ENCODE peak calls at places on chromosomes 3 and 15, in seven cellular contexts. Y, D, K, R, I, Q and N are unnamed samples. For H3K79me2, the result is how much of the 10 kb centered on the place peaks cover.

GRCh38 chr3:36790765-36791164 is 26.4 kb upstream of the DCLK3 start:
- DNase-seq in Y (no peak), D (no peak), K (no peak), R (no peak), I (no peak), Q (no peak), N (no peak)

GRCh38 chr3:129311054-129311902 is 32.6 kb downstream of the HMCES start:
- DNase-seq in Y (no peak), D (no peak), K (no peak), R (no peak), I (no peak), Q (no peak), N (no peak)

GRCh38 chr3:126914226-126914625 is 68.7 kb upstream of the PLXNA1 start:
- DNase-seq in Y (no peak), D (no peak), K (no peak), R (no peak), I (no peak), Q (no peak), N (no peak)

GRCh38 chr3:118817748-118818165 is 216.9 kb downstream of the IGSF11 start:
- DNase-seq in Y (peak), D (peak), K (peak), R (peak), I (peak), Q (peak), N (peak)

GRCh38 chr3:186532641-186533072 is 11.5 kb downstream of the CRYGS start:
- DNase-seq in Y (no peak), D (peak), K (no peak), R (no peak), I (no peak), Q (no peak), N (no peak)

GRCh38 chr3:123292321-123293310 is 90.9 kb downstream of the SEC22A start:
- DNase-seq in Y (no peak), D (no peak), K (no peak), R (no peak), I (no peak), Q (no peak), N (no peak)

GRCh38 chr15:73165435-73165834 is 113.2 kb downstream of the NEO1 start:
- DNase-seq in Y (no peak), D (no peak), K (no peak), R (no peak), I (no peak), Q (no peak), N (no peak)

GRCh38 chr3:71185733-71186455 is 397.6 kb downstream of the FOXP1 start:
- DNase-seq in Y (peak), D (no peak), K (no peak), R (peak), I (peak), Q (no peak), N (peak)

GRCh38 chr3:58659051-58659675 is 7.4 kb downstream of the FAM3D start:
- DNase-seq in Y (peak), D (peak), K (no peak), R (peak), I (peak), Q (peak), N (no peak)

GRCh38 chr3:11498174-11498573 is 145.5 kb downstream of the VGLL4 start:
- DNase-seq in Y (no peak), D (no peak), K (no peak), R (no peak), I (no peak), Q (no peak), N (no peak)

GRCh38 chr3:26652157-26652556 is 29.6 kb downstream of the LRRC3B start:
- DNase-seq in Y (no peak), D (no peak), K (no peak), R (no peak), I (no peak), Q (no peak), N (no peak)

GRCh38 chr15:53693729-53694533 is 65.5 kb downstream of the WDR72 start:
- DNase-seq in Y (peak), D (no peak), K (no peak), R (no peak), I (no peak), Q (no peak), N (peak)

GRCh38 chr15:101578443-101578894 is 73.7 kb downstream of the TM2D3 start:
- DNase-seq in Y (peak), D (peak), K (no peak), R (no peak), I (peak), Q (peak), N (no peak)

GRCh38 chr3:138845071-138845685 is 10.4 kb upstream of the PIK3CB start:
- DNase-seq in Y (no peak), D (no peak), K (no peak), R (peak), I (no peak), Q (no peak), N (no peak)

GRCh38 chr3:45031531-45031930 is 5.4 kb downstream of the CLEC3B start:
- DNase-seq in Y (no peak), D (no peak), K (no peak), R (no peak), I (no peak), Q (no peak), N (no peak)

GRCh38 chr3:197670361-197670760 is 66.3 kb downstream of the RUBCN start:
- DNase-seq in Y (no peak), D (no peak), K (no peak), R (no peak), I (no peak), Q (no peak), N (no peak)

GRCh38 chr15:31304736-31305365 is 21.8 kb upstream of the KLF13 start:
- DNase-seq in Y (no peak), D (peak), K (no peak), R (no peak), I (peak), Q (no peak), N (no peak)

GRCh38 chr3:50342818-50343633 is 2.4 kb upstream of the RASSF1 start:
- DNase-seq in Y (no peak), D (no peak), K (no peak), R (no peak), I (no peak), Q (no peak), N (no peak)
- H3K4me3 ChIP-seq in Y (no peak), D (no peak), K (no peak), R (no peak), I (no peak), Q (no peak), N (no peak)

GRCh38 chr15:89155656-89156055 is 65.7 kb downstream of the RLBP1 start:
- DNase-seq in Y (no peak), D (no peak), K (no peak), R (no peak), I (no peak), Q (no peak), N (no peak)
- H3K27ac ChIP-seq in Y (no peak), D (no peak), K (no peak), R (no peak), I (no peak), Q (no peak), N (no peak)

GRCh38 chr3:15822281-15822680 is 24.5 kb upstream of the ANKRD28 start:
- DNase-seq in Y (no peak), D (no peak), K (no peak), R (no peak), I (no peak), Q (no peak), N (no peak)
- H3K79me2 ChIP-seq in Y (half or more), D (half or more), K (half or more), R (under half), I (under half), Q (half or more), N (half or more)

GRCh38 chr3:178540184-178540583 is 3.9 kb downstream of the KCNMB2 start:
- DNase-seq in Y (no peak), D (no peak), K (no peak), R (no peak), I (no peak), Q (no peak), N (no peak)

GRCh38 chr3:178538065-178538464 is 1.8 kb downstream of the KCNMB2 start:
- DNase-seq in Y (no peak), D (no peak), K (no peak), R (no peak), I (no peak), Q (no peak), N (no peak)

GRCh38 chr3:178532414-178532813 is 3.8 kb upstream of the KCNMB2 start:
- DNase-seq in Y (no peak), D (no peak), K (no peak), R (peak), I (no peak), Q (no peak), N (peak)

GRCh38 chr3:178536271-178537079 is at the start of gene KCNMB2:
- DNase-seq in Y (no peak), D (no peak), K (no peak), R (peak), I (no peak), Q (no peak), N (no peak)

DNA sequence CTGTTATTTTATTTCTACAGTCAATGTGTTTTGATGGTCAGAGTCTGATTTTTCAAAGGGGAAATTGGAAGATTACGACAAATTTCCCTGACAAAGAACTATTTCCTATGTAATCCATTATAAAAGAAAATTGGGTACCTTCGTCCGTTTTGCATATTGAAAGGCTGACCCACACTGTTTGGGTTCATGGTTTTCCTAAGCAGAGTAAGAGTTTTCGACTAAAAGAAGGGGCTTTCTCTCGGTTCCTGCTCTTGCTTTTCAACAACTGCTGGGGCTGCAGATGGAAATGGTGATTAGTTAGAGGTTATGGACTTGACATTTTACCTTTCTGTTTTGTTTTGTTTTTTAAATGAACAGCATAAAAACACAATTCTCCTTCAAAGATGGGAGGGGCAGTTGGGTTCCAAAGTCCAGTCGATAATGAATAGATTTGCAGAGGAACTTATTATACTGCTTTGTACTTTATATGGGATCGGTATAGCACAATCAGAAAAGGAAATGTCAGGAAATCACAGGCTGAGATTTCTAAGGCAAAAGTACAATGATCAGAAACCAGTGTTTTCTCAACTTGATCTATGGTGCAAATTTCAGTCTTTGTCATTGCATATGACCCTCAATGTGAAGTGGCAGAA is 1.0 kb downstream of the KCNMB2 start:
- DNase-seq in Y (no peak), D (no peak), K (no peak), R (peak), I (no peak), Q (no peak), N (no peak)
- H3K4me3 ChIP-seq in Y (no peak), D (no peak), K (no peak), R (no peak), I (no peak), Q (no peak), N (peak)

GRCh38 chr15:60010467-60011257 is 6.6 kb downstream of the FOXB1 start:
- DNase-seq in Y (no peak), D (no peak), K (no peak), R (no peak), I (no peak), Q (no peak), N (no peak)
- H3K27ac ChIP-seq in Y (no peak), D (no peak), K (no peak), R (no peak), I (no peak), Q (no peak), N (no peak)

DNA sequence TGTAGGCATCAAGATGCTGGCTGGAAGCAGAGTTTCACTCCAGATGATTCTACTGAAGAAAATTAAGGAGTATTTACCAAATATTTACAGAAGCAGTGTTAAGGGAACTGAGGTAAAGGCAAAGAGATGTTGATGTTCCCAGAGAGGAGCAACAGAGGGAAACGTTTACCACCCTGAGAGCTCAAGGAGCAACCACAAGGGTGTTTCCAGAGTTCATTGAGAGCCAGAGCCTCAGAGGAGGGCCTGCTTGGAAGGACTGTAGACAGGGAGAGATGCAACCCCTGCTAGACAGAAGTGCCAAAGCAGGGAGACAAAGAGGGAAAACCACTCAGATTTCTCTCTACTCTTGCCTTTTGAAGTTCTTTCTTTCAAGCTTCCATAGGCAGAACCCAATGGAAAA is 474.5 kb downstream of the RBMS3 start:
- DNase-seq in Y (no peak), D (no peak), K (no peak), R (no peak), I (no peak), Q (no peak), N (no peak)
- H3K79me2 ChIP-seq in Y (under half), D (under half), K (under half), R (under half), I (under half), Q (under half), N (under half)

DNA sequence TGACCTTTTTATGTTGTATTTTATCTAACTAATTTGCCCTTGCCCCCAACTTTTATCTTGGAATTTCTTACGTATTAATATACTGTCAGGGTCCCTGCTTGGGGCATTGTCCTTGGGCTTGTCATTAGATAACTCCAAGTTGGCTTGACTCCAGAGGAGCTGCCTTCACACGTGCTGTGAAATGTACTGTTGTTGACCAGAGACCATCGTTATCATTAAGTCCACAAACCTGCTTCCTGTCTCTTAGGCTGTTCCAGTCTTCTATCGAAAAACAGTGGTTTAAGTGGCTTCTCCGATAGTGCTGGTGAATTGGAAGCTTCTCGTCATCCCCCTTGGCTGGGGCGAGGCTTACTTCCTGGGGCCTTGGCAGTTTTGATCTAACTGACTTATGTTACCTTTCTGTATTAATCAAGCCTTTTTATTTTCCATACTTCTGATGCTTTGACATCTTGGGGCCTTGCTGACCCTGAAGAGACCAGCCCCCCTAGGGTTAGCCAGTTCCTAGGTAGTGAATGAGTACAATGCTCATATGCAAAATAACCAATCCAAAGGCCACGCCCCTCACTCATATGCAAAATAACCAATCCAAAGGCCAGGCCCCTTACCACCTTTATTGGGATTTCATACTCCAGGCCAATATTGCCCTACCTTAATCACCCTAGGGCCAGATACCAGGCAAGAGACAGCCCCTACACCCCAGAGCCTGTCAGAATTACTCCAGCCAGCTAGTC is 164.5 kb downstream of the IGF1R start:
- DNase-seq in Y (no peak), D (no peak), K (no peak), R (peak), I (no peak), Q (no peak), N (no peak)
- H3K4me3 ChIP-seq in Y (no peak), D (no peak), K (no peak), R (no peak), I (no peak), Q (no peak), N (no peak)

GRCh38 chr3:183944790-183945189 is 60.1 kb upstream of the PARL start:
- DNase-seq in Y (no peak), D (no peak), K (no peak), R (no peak), I (no peak), Q (no peak), N (no peak)
- H3K27ac ChIP-seq in Y (no peak), D (no peak), K (no peak), R (no peak), I (no peak), Q (no peak), N (no peak)

DNA sequence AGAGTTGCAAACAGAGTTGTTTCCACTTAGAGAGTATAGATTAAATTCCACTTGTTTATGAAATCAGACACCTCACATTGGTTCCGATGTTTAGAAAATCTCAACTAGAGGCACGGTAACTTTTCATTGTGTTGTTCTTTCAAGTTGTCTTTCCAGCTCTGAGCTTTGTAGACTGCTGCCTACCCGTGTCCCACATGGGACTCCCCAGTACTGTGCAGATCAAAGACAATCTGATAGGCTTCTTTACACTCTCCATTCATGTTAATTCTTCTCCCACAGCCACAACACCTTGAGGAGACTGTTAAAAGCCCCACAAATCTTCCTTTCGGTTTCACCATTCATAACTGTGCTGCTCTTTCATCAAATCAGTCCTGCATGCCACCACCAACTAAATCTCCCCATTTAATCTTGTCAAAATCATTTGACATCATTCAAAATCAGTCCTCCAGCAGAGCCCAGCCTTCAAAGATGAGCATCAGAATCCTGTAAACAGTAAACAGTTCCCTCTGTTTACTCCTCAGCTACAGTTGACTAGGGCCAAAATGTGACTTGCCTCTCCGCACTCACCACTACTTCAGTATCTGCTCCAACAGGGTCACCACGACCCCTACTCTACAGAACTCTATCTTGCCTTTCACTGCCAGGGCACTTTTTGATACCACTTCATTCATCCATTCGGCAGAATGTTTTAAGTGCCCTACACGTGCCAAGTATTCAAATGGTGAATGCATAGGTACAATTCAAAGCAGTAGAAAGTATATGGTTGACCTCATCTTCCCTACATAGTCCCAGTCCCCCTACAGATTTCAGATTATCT is 8.3 kb downstream of the ANXA2 start:
- DNase-seq in Y (peak), D (no peak), K (peak), R (no peak), I (peak), Q (no peak), N (no peak)
- H3K79me2 ChIP-seq in Y (half or more), D (half or more), K (half or more), R (half or more), I (half or more), Q (half or more), N (half or more)

GRCh38 chr3:161914703-161915102 is 418.1 kb downstream of the OTOL1 start:
- DNase-seq in Y (no peak), D (peak), K (no peak), R (no peak), I (peak), Q (no peak), N (peak)
- H3K4me3 ChIP-seq in Y (no peak), D (peak), K (no peak), R (no peak), I (peak), Q (no peak), N (peak)